ENCODE peak calls at places on chromosomes 7 and 10, in four cellular contexts. C is fibroblast of lung, N is left lung, U is PC-3. I is an unnamed sample.

GRCh38 chr10:83522881-83523386 is 616.4 kb upstream of the GHITM start:
- DNase-seq in N (no peak), U (no peak), C (peak), I (peak)

GRCh38 chr10:76644481-76644880 is 993.1 kb downstream of the KCNMA1 start:
- DNase-seq in U (peak), N (no peak), C (no peak), I (no peak)

GRCh38 chr7:39187130-39187529 is 209.4 kb downstream of the POU6F2 start:
- DNase-seq in C (no peak), N (no peak), U (no peak), I (no peak)

GRCh38 chr7:104852386-104852785 is 161.6 kb upstream of the KMT2E start:
- DNase-seq in C (no peak), N (no peak), U (no peak), I (no peak)

GRCh38 chr7:139108256-139109187 is 998 bp downstream of the ZC3HAV1 start:
- DNase-seq in C (peak), N (peak), U (peak), I (peak)

GRCh38 chr10:71244638-71245419 is 32.5 kb downstream of the UNC5B start:
- DNase-seq in C (peak), N (no peak), U (no peak), I (peak)

GRCh38 chr10:4698075-4698474 is 127.9 kb upstream of the AKR1E2 start:
- DNase-seq in C (no peak), N (no peak), U (no peak), I (peak)

GRCh38 chr7:39609084-39609461 is 14.3 kb upstream of the RALA start:
- DNase-seq in N (no peak), C (peak), U (peak), I (peak)

GRCh38 chr10:125060486-125060850 is 99.9 kb downstream of the CTBP2 start:
- DNase-seq in U (no peak), C (peak), N (no peak), I (peak)

DNA sequence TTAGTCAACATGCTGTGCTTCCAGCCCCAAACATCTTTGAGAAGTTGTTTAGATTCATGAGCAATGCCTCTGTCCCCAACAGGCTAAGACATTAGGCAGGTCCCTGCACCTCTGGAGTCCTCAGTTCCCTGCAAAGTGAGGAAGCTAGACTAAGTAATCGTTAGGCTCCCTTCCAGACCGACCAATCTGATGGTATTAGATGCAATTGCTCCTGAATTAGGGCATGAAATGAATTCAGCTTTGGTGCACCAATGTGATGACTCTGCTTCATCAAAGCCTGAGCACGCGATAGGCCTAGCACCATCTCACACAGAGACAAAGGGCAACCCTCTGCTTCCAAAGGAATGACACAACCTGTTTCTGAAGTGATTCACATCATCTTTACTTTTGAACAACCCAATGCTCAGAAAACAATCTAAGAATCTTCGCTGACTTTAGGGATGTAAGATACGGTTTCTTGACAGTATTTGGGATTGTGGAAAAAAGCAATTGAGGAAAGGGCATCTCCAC is 723 bp upstream of the TES start:
- DNase-seq in N (no peak), C (no peak), U (no peak), I (no peak)
- H3K4me3 ChIP-seq in N (peak), C (no peak), U (peak), I (no peak)

DNA sequence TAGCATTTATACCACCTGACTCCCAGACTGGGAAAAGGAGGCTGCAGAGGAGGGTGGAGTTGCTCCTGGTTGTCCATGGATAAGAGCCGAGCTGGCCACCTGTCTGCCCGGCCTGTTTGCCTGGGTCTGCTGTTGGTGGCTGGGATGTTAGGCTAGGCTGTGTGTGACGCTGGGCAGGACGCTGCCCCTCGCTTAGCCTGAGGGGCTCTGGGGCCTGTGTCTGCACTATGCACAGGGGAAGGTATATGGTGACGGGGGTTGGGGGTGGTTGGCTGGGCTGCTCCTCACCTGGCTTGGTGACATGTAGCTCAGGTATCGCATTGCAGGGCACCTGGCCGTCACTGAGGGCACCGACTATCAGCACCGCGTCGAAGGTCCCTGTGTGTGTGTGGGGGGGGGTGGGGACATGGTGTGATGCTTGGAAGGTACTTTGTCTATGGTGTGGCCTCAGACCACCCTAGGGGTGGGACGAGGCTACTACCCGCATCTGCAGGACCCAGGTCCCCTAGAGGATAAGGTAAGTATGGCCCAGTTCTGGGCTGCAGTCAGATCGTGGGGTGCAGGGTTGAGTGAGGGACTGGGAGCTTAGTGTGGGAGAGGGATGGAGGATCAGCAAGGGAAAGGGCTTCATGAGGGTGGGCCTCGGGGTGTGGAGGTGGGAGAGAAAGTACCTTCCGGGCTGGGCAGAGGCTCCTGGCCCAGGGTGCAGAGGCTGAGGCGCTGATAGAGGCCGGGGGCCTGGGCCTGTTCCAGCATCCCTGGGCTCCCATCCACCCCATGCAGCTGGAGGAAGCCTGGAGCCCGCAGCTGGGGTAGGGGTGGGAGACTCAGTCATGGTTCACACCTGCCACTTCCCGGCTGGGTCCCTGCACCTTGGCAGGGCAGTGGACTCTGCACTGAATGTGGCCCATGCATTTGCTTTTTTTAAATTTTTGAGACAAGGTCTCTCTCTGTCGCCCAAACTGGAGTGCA is 2.3 kb downstream of the METTL27 start:
- DNase-seq in C (no peak), N (no peak), U (no peak), I (no peak)
- TF ChIP-seq CTCF in C (no peak), N (no peak), U (no peak), I (no peak)

DNA sequence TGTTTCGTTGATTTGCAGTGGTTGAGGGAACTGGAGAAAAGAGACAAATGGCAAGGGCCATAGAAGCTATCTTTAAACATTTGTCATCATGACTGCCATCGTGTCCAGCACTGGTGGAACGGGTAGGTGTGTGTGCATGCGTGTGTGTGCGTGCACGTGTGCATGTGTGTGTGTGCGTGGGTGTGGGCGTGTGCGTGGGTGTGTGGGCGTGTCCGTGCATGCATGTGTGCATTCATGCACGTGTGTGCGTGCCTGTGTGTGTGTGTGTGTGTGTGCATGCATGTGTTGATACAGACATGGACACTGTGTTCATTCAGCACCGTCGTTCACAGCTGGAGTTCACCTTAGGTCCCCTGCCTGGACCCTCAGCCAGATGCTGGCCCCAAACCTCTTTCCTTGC is 38.1 kb upstream of the AP5Z1 start:
- DNase-seq in C (no peak), U (no peak), N (no peak), I (no peak)
- H3K4me3 ChIP-seq in C (no peak), U (no peak), N (no peak), I (no peak)

GRCh38 chr10:126969310-126969709 is 64.1 kb downstream of the DOCK1 start:
- DNase-seq in C (no peak), U (peak), N (no peak), I (peak)
- TF ChIP-seq CTCF in C (no peak), U (peak), N (no peak), I (no peak)

GRCh38 chr10:91210435-91210834 is 10.0 kb upstream of the PCGF5 start:
- DNase-seq in C (no peak), U (no peak), N (no peak), I (no peak)
- H3K4me3 ChIP-seq in C (no peak), U (no peak), N (no peak), I (no peak)